ENCODE peak calls at places on chromosomes 4 and X, in eight cellular contexts. K is hypothalamus; J is HTR-8/SVneo; D is T-helper 17 cell; H is activated naive CD4-positive, alpha-beta T cell; P is neural crest cell; A is cardiac fibroblast; X is natural killer cell. Z is an unnamed sample.

GRCh38 chr4:141132689-141133145 is 552 bp downstream of the RNF150 start:
- DNase-seq in K (peak; percentile 9), J (peak; percentile 45), D (no peak), H (no peak), P (peak; percentile 46), A (peak; percentile 25), X (no peak), Z (peak; percentile 16)

GRCh38 chrX:41447897-41448296 is 754 bp downstream of the NYX start:
- DNase-seq in K (no peak), J (no peak), D (no peak), H (no peak), P (no peak), A (no peak), X (no peak), Z (no peak)

GRCh38 chr4:72357908-72358307 is 211.1 kb downstream of the ADAMTS3 start:
- DNase-seq in K (no peak), J (no peak), D (no peak), H (no peak), P (no peak), A (no peak), X (no peak), Z (no peak)

GRCh38 chrX:11648705-11649519 is 16.8 kb downstream of the ARHGAP6 start:
- DNase-seq in K (no peak), J (no peak), D (no peak), H (no peak), P (no peak), A (no peak), X (no peak), Z (no peak)

GRCh38 chr4:108738307-108738706 is 24.5 kb downstream of the ETNPPL start:
- DNase-seq in K (no peak), J (no peak), D (no peak), H (no peak), P (no peak), A (peak; percentile 21), X (no peak), Z (no peak)

GRCh38 chr4:2271279-2272025 is 9.5 kb upstream of the MXD4 start:
- DNase-seq in K (no peak), J (no peak), D (no peak), H (no peak), P (no peak), A (no peak), X (no peak), Z (no peak)

GRCh38 chrX:55624403-55624802 is 1.2 kb downstream of the FOXR2 start:
- DNase-seq in K (no peak), J (no peak), D (no peak), H (no peak), P (no peak), A (no peak), X (no peak), Z (no peak)

GRCh38 chrX:119541188-119541587 is 24.0 kb downstream of the STEEP1 start:
- DNase-seq in K (no peak), J (peak; percentile 44), D (no peak), H (no peak), P (no peak), A (peak; percentile 87), X (no peak), Z (no peak)

GRCh38 chr4:147054241-147054902 is 108.7 kb upstream of the TTC29 start:
- DNase-seq in K (no peak), J (no peak), D (no peak), H (no peak), P (no peak), A (peak; percentile 6), X (no peak), Z (no peak)

GRCh38 chr4:67886281-67886680 is 2.5 kb upstream of the TMPRSS11D start:
- DNase-seq in K (no peak), J (no peak), D (no peak), H (no peak), P (no peak), A (peak; percentile 82), X (no peak), Z (no peak)

GRCh38 chrX:97672608-97673007 is 788.9 kb downstream of the RPA4 start:
- DNase-seq in K (no peak), J (no peak), D (no peak), H (no peak), P (no peak), A (no peak), X (no peak), Z (no peak)

GRCh38 chr4:174318829-174319764 is 35.4 kb downstream of the CEP44 start:
- DNase-seq in K (no peak), J (no peak), D (no peak), H (no peak), P (no peak), A (peak; percentile 71), X (no peak), Z (no peak)

GRCh38 chr4:88043586-88044340 is 36.3 kb downstream of the PKD2 start:
- DNase-seq in K (no peak), J (no peak), D (no peak), H (no peak), P (no peak), A (no peak), X (no peak), Z (no peak)

GRCh38 chr4:13246107-13246506 is 238.0 kb downstream of the RAB28 start:
- DNase-seq in K (no peak), J (no peak), D (no peak), H (no peak), P (no peak), A (no peak), X (no peak), Z (no peak)

GRCh38 chrX:17802756-17803155 is 58.3 kb downstream of the RAI2 start:
- DNase-seq in K (no peak), J (no peak), D (no peak), H (no peak), P (peak; percentile 16), A (no peak), X (no peak), Z (no peak)

GRCh38 chr4:80685219-80685618 is 345.3 kb upstream of the BMP3 start:
- DNase-seq in K (no peak), J (no peak), D (no peak), H (no peak), P (no peak), A (no peak), X (no peak), Z (no peak)

GRCh38 chrX:40140706-40141499 is 43.1 kb upstream of the BCOR start:
- DNase-seq in K (no peak), J (no peak), D (no peak), H (no peak), P (no peak), A (peak; percentile 44), X (no peak), Z (no peak)

GRCh38 chr4:7280906-7281305 is 88.6 kb downstream of the SORCS2 start:
- DNase-seq in K (no peak), J (peak; percentile 37), D (no peak), H (no peak), P (no peak), A (no peak), X (no peak), Z (no peak)

GRCh38 chr4:98421106-98421505 is 159.9 kb downstream of the RAP1GDS1 start:
- DNase-seq in K (no peak), J (no peak), D (no peak), H (no peak), P (no peak), A (peak; percentile 23), X (no peak), Z (no peak)

GRCh38 chrX:101550825-101551767 is 749 bp downstream of the ARMCX1 start:
- DNase-seq in K (no peak), J (peak; percentile 15), D (no peak), H (no peak), P (peak; percentile 34), A (peak; percentile 38), X (no peak), Z (no peak)

GRCh38 chrX:18983711-18984380 is at the start of gene PHKA2:
- DNase-seq in K (peak; percentile 13), J (no peak), D (no peak), H (peak; percentile 27), P (peak; percentile 23), A (peak; percentile 58), X (no peak), Z (no peak)

GRCh38 chr4:151921371-151921770 is 160.6 kb upstream of the GATB start:
- DNase-seq in K (no peak), J (no peak), D (no peak), H (no peak), P (no peak), A (peak; percentile 52), X (no peak), Z (no peak)

GRCh38 chr4:135492439-135492838 is 1290.8 kb upstream of the PABPC4L start:
- DNase-seq in K (no peak), J (no peak), D (no peak), H (no peak), P (no peak), A (no peak), X (no peak), Z (no peak)

GRCh38 chrX:153366878-153367538 is 33.1 kb downstream of the ZNF275 start:
- DNase-seq in K (no peak), J (no peak), D (no peak), H (no peak), P (no peak), A (no peak), X (no peak), Z (no peak)

GRCh38 chr4:167234388-167234881 is at the start of gene SPOCK3:
- DNase-seq in K (peak; percentile 57), J (peak; percentile 36), D (no peak), H (no peak), P (peak; percentile 36), A (peak; percentile 31), X (no peak), Z (no peak)

GRCh38 chrX:68945603-68946228 is 116.9 kb downstream of the EFNB1 start:
- DNase-seq in K (no peak), J (no peak), D (no peak), H (no peak), P (peak; percentile 11), A (peak; percentile 71), X (no peak), Z (no peak)

GRCh38 chrX:19040373-19040772 is 56.5 kb upstream of the PHKA2 start:
- DNase-seq in K (no peak), J (no peak), D (no peak), H (no peak), P (no peak), A (peak; percentile 8), X (no peak), Z (no peak)

GRCh38 chr4:127212269-127212580 is 420.5 kb upstream of the INTU start:
- DNase-seq in K (no peak), J (no peak), D (no peak), H (no peak), P (no peak), A (no peak), X (no peak), Z (no peak)

GRCh38 chr4:51906167-51906647 is 63.3 kb downstream of the DCUN1D4 start:
- DNase-seq in K (no peak), J (no peak), D (no peak), H (no peak), P (no peak), A (peak; percentile 28), X (no peak), Z (no peak)

GRCh38 chr4:133148690-133149363 is at the start of gene PCDH10:
- DNase-seq in K (peak; percentile 98), J (peak; percentile 88), D (no peak), H (no peak), P (peak; percentile 94), A (peak; percentile 90), X (no peak), Z (no peak)

GRCh38 chr4:79682161-79682560 is 274.1 kb upstream of the GK2 start:
- DNase-seq in K (no peak), J (no peak), D (no peak), H (no peak), P (no peak), A (no peak), X (no peak), Z (no peak)

GRCh38 chr4:150628073-150628472 is 46.1 kb downstream of the MAB21L2 start:
- DNase-seq in K (no peak), J (no peak), D (no peak), H (no peak), P (no peak), A (no peak), X (no peak), Z (no peak)

GRCh38 chr4:149784018-149784417 is 31.6 kb downstream of the IQCM start:
- DNase-seq in K (no peak), J (no peak), D (no peak), H (no peak), P (no peak), A (peak; percentile 77), X (no peak), Z (no peak)

GRCh38 chrX:98289726-98290125 is 1406.0 kb downstream of the RPA4 start:
- DNase-seq in K (no peak), J (no peak), D (no peak), H (no peak), P (no peak), A (no peak), X (no peak), Z (no peak)